ENCODE peak calls at places on chromosomes 6 and 20, in five cellular contexts. Z, F, Y, N and G are unnamed samples.

GRCh38 chr6:159758031-159759001 is 3.5 kb upstream of the ACAT2 start:
- DNase-seq in Z (no peak), F (no peak), Y (peak), N (no peak), G (no peak)

GRCh38 chr20:58233881-58234528 is 5.6 kb upstream of the ANKRD60 start:
- DNase-seq in Z (no peak), F (peak), Y (no peak), N (no peak), G (no peak)

GRCh38 chr6:107692351-107692750 is 131.8 kb downstream of the SCML4 start:
- DNase-seq in Z (no peak), F (no peak), Y (no peak), N (no peak), G (no peak)

GRCh38 chr6:52595000-52595795 is 18.3 kb upstream of the TRAM2 start:
- DNase-seq in Z (peak), F (no peak), Y (peak), N (peak), G (no peak)

GRCh38 chr6:165659945-165660862 is 2.8 kb downstream of the PDE10A start:
- DNase-seq in Z (no peak), F (no peak), Y (no peak), N (no peak), G (no peak)

GRCh38 chr6:158653577-158654354 is 3.9 kb downstream of the SYTL3 start:
- DNase-seq in Z (no peak), F (peak), Y (no peak), N (no peak), G (no peak)

GRCh38 chr6:161029195-161029809 is 37.7 kb downstream of the MAP3K4 start:
- DNase-seq in Z (no peak), F (no peak), Y (peak), N (no peak), G (no peak)

GRCh38 chr6:17086469-17086868 is 15.4 kb upstream of the STMND1 start:
- DNase-seq in Z (no peak), F (peak), Y (peak), N (peak), G (peak)

GRCh38 chr20:61857884-61858283 is 207.8 kb downstream of the TAF4 start:
- DNase-seq in Z (no peak), F (no peak), Y (no peak), N (no peak), G (no peak)

GRCh38 chr20:43900496-43900895 is 14.2 kb upstream of the TOX2 start:
- DNase-seq in Z (no peak), F (no peak), Y (no peak), N (no peak), G (no peak)

GRCh38 chr20:11716239-11716944 is 201.3 kb upstream of the BTBD3 start:
- DNase-seq in Z (no peak), F (no peak), Y (peak), N (peak), G (no peak)

GRCh38 chr20:54716790-54717189 is 241.4 kb downstream of the DOK5 start:
- DNase-seq in Z (no peak), F (no peak), Y (no peak), N (no peak), G (no peak)

GRCh38 chr6:116060572-116061283 is at the start of gene FRK:
- DNase-seq in Z (no peak), F (no peak), Y (no peak), N (no peak), G (peak)

GRCh38 chr20:44642203-44643153 is 9.0 kb downstream of the ADA start:
- DNase-seq in Z (no peak), F (no peak), Y (peak), N (peak), G (peak)

GRCh38 chr6:42131531-42131930 is 10.9 kb downstream of the C6orf132 start:
- DNase-seq in Z (no peak), F (no peak), Y (peak), N (no peak), G (no peak)